ENCODE peak calls at places on chromosomes 6 and 20, in ten cellular contexts. X is tibial artery; D is right cardiac atrium; T is body of pancreas; I is MM.1S; O is CD8-positive, alpha-beta T cell; W is hepatocyte; R is esophagus squamous epithelium; J is endothelial cell of umbilical vein; Z is upper lobe of right lung. Y is an unnamed sample.
A peak's percentile ranks its signal among the peaks of the same experiment; 100 is the strongest.

GRCh38 chr6:293185-294174 is 1.2 kb downstream of the DUSP22 start:
- DNase-seq in J (no peak), D (peak; percentile 72), I (peak; percentile 62), T (no peak), O (no peak), X (peak; percentile 58), R (no peak), W (no peak), Z (peak; percentile 74), Y (no peak)

GRCh38 chr6:127069659-127070279 is 48.7 kb upstream of the RSPO3 start:
- DNase-seq in T (no peak), X (no peak), R (no peak), J (peak; percentile 55), I (peak; percentile 6), O (no peak), Z (no peak), D (no peak), W (peak; percentile 46), Y (no peak)

GRCh38 chr20:16397053-16397452 is 176.2 kb downstream of the KIF16B start:
- DNase-seq in X (peak; percentile 55), O (no peak), I (no peak), Z (no peak), J (no peak), D (peak; percentile 92), W (peak; percentile 34), T (peak; percentile 18), R (no peak), Y (peak; percentile 58)

GRCh38 chr6:152160346-152160745 is 352.9 kb downstream of the ESR1 start:
- DNase-seq in W (no peak), X (no peak), R (no peak), T (no peak), I (no peak), J (peak; percentile 12), O (no peak), D (no peak), Z (no peak), Y (no peak)

GRCh38 chr6:168268755-168269154 is 50.8 kb downstream of the DACT2 start:
- DNase-seq in O (no peak), W (no peak), D (no peak), T (no peak), Z (no peak), R (no peak), X (no peak), I (no peak), J (no peak), Y (no peak)

GRCh38 chr6:116556065-116556464 is 2.5 kb downstream of the CALHM4 start:
- DNase-seq in R (no peak), O (no peak), J (no peak), I (no peak), D (no peak), W (no peak), X (no peak), Z (no peak), T (no peak), Y (no peak)

GRCh38 chr6:12119085-12119588 is 107.0 kb downstream of the HIVEP1 start:
- DNase-seq in X (no peak), R (no peak), D (no peak), T (no peak), Z (no peak), I (peak; percentile 94), W (peak; percentile 4), O (peak; percentile 2), J (no peak), Y (no peak)

GRCh38 chr20:50932881-50933280 is 1.6 kb upstream of the ADNP start:
- DNase-seq in R (no peak), W (no peak), O (no peak), J (no peak), T (no peak), D (no peak), I (no peak), Z (no peak), X (no peak), Y (no peak)

GRCh38 chr20:43590036-43590391 is 723 bp upstream of the IFT52 start:
- DNase-seq in O (peak; percentile 2), D (no peak), J (no peak), I (no peak), X (no peak), T (no peak), W (no peak), R (no peak), Z (no peak), Y (peak; percentile 18)

GRCh38 chr20:38001981-38002380 is 31.3 kb downstream of the TTI1 start:
- DNase-seq in X (no peak), W (peak; percentile 27), R (no peak), D (peak; percentile 72), T (no peak), J (peak; percentile 84), Z (no peak), I (no peak), O (no peak), Y (no peak)

GRCh38 chr20:30912006-30912660 is 345.3 kb upstream of the DEFB115 start:
- DNase-seq in Z (no peak), I (no peak), T (no peak), R (no peak), D (no peak), O (no peak), J (no peak), X (no peak), W (no peak), Y (no peak)

GRCh38 chr20:815914-816606 is 17.5 kb upstream of the FAM110A start:
- DNase-seq in T (peak; percentile 69), Z (peak; percentile 76), J (peak; percentile 61), R (no peak), D (peak; percentile 76), W (peak; percentile 75), X (peak; percentile 40), I (peak; percentile 63), O (peak; percentile 44), Y (peak; percentile 47)

GRCh38 chr6:65787787-65788186 is 80.8 kb upstream of the EYS start:
- DNase-seq in W (no peak), R (no peak), X (no peak), I (no peak), D (peak; percentile 28), J (no peak), Z (no peak), O (no peak), T (no peak), Y (no peak)

GRCh38 chr6:15444081-15444731 is 198.3 kb downstream of the JARID2 start:
- DNase-seq in T (no peak), W (no peak), X (no peak), O (no peak), D (no peak), I (no peak), R (no peak), J (no peak), Z (no peak), Y (no peak)

GRCh38 chr6:137697267-137697938 is 169.7 kb upstream of the TNFAIP3 start:
- DNase-seq in I (peak; percentile 36), Z (no peak), W (peak; percentile 71), O (no peak), R (no peak), X (no peak), D (no peak), T (peak; percentile 75), J (peak; percentile 97), Y (no peak)

GRCh38 chr20:40563296-40563950 is 125.6 kb downstream of the MAFB start:
- DNase-seq in Z (peak; percentile 86), O (no peak), X (no peak), T (peak; percentile 38), J (peak; percentile 35), R (peak; percentile 6), W (peak; percentile 44), I (no peak), D (peak; percentile 80), Y (no peak)

GRCh38 chr20:20450461-20451027 is 82.6 kb downstream of the INSM1 start:
- DNase-seq in D (peak; percentile 65), W (no peak), T (no peak), X (no peak), I (no peak), R (no peak), Z (no peak), J (peak; percentile 15), O (no peak), Y (peak; percentile 43)

GRCh38 chr6:46044876-46045617 is 29.4 kb upstream of the CLIC5 start:
- DNase-seq in I (no peak), R (no peak), T (no peak), J (peak; percentile 96), X (peak; percentile 84), D (peak; percentile 65), Z (no peak), W (peak; percentile 70), O (no peak), Y (peak; percentile 67)

GRCh38 chr6:37784585-37784967 is 35.0 kb upstream of the ZFAND3 start:
- DNase-seq in I (no peak), O (no peak), J (no peak), W (no peak), T (no peak), D (no peak), Z (no peak), X (no peak), R (no peak), Y (no peak)

GRCh38 chr6:97049254-97050004 is 124.9 kb downstream of the KLHL32 start:
- DNase-seq in Z (no peak), J (no peak), W (peak; percentile 26), O (no peak), R (no peak), T (no peak), I (peak; percentile 88), X (no peak), D (no peak), Y (no peak)
- H3K27ac ChIP-seq in Z (no peak overlapping the region), J (no peak overlapping the region), W (peak overlapping the region; percentile 57), O (no peak overlapping the region), R (no peak overlapping the region), T (no peak overlapping the region), I (peak overlapping the region; percentile 76), X (no peak overlapping the region), D (no peak overlapping the region), Y (no peak overlapping the region)

GRCh38 chr6:27472182-27472616 is 706 bp downstream of the ZNF184 start:
- DNase-seq in R (no peak), J (peak; percentile 74), D (peak; percentile 77), W (peak; percentile 76), O (peak; percentile 73), Z (no peak), I (peak; percentile 68), X (peak; percentile 51), T (no peak), Y (peak; percentile 33)
- H3K4me1 ChIP-seq in R (no peaks in the 10 kb centered on the region), J (peaks cover 9% of the 10 kb centered on the region), D (no peaks in the 10 kb centered on the region), W (peaks cover 8% of the 10 kb centered on the region), O (peaks cover 19% of the 10 kb centered on the region), Z (peaks cover 18% of the 10 kb centered on the region), I (peaks cover 11% of the 10 kb centered on the region), X (peaks cover 12% of the 10 kb centered on the region), T (peaks cover 15% of the 10 kb centered on the region), Y (peaks cover 22% of the 10 kb centered on the region)

GRCh38 chr6:165987483-165988305 is 180.0 kb downstream of the TBXT start:
- DNase-seq in D (peak; percentile 94), W (peak; percentile 62), X (peak; percentile 51), R (no peak), T (peak; percentile 68), J (no peak), I (peak; percentile 6), Z (no peak), O (no peak), Y (peak; percentile 88)
- H3K27ac ChIP-seq in D (no peak overlapping the region), W (no peak overlapping the region), X (no peak overlapping the region), R (no peak overlapping the region), T (peak overlapping the region; percentile 44), J (no peak overlapping the region), I (no peak overlapping the region), Z (no peak overlapping the region), O (no peak overlapping the region), Y (peak overlapping the region; percentile 62)

DNA sequence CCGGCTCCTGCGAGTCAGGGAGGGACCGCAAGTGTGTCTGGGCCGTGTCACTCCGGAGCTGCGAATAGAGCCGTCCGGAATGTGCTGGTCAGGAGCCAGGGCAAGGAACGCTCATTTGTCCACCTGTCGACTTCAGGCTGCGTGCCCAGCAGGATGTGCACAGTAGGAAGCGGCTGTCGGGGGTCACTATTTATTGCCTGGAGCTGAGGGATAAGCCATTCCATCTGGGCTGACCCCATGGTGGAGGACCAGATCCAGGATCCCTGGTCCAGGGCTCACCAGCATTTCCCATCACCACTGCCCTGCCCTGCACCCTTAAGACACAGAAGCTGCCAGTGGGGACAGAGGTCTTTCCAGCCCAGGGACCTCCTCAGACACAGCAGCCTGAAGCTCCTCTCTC is 14.7 kb downstream of the NTSR1 start:
- DNase-seq in Z (no peak), J (peak; percentile 50), D (peak; percentile 42), O (no peak), R (no peak), T (peak; percentile 82), X (no peak), I (no peak), W (no peak), Y (peak; percentile 43)
- H3K4me1 ChIP-seq in Z (peaks cover 3% of the 10 kb centered on the region), J (no peaks in the 10 kb centered on the region), D (no peaks in the 10 kb centered on the region), O (peaks cover 9% of the 10 kb centered on the region), R (no peaks in the 10 kb centered on the region), T (peaks cover 9% of the 10 kb centered on the region), X (no peaks in the 10 kb centered on the region), I (peaks cover 4% of the 10 kb centered on the region), W (no peaks in the 10 kb centered on the region), Y (no peaks in the 10 kb centered on the region)

Y was measured in heart left ventricle.